ENCODE peak calls at places on chromosomes 2 and 18, in ten cellular contexts. R, V, W, N, O, J, Z, I, H and T are unnamed samples.

GRCh38 chr18:30134020-30134419 is 908.5 kb downstream of the DSC3 start:
- DNase-seq in R (no peak), V (no peak), W (no peak), N (no peak), O (no peak), J (no peak), Z (no peak), I (no peak), H (no peak), T (no peak)

GRCh38 chr2:8447610-8448221 is 234.1 kb upstream of the ID2 start:
- DNase-seq in R (no peak), V (no peak), W (no peak), N (no peak), O (no peak), J (no peak), Z (peak), I (no peak), H (no peak), T (no peak)

GRCh38 chr2:172082944-172083718 is 2.2 kb upstream of the DLX1 start:
- DNase-seq in R (no peak), V (no peak), W (no peak), N (no peak), O (no peak), J (peak), Z (no peak), I (no peak), H (peak), T (no peak)

GRCh38 chr2:162821718-162822117 is 16.8 kb downstream of the KCNH7 start:
- DNase-seq in R (no peak), V (no peak), W (no peak), N (no peak), O (no peak), J (no peak), Z (no peak), I (no peak), H (no peak), T (no peak)

GRCh38 chr2:11647834-11648600 is 22.0 kb downstream of the NTSR2 start:
- DNase-seq in R (no peak), V (no peak), W (no peak), N (no peak), O (no peak), J (no peak), Z (peak), I (no peak), H (no peak), T (no peak)

GRCh38 chr2:10835052-10835970 is 22.7 kb upstream of the PDIA6 start:
- DNase-seq in R (peak), V (no peak), W (peak), N (peak), O (peak), J (peak), Z (peak), I (no peak), H (peak), T (no peak)

GRCh38 chr2:189492451-189492850 is 51.2 kb downstream of the WDR75 start:
- DNase-seq in R (no peak), V (no peak), W (no peak), N (no peak), O (no peak), J (no peak), Z (no peak), I (no peak), H (no peak), T (no peak)

GRCh38 chr2:173764094-173764493 is 201.1 kb downstream of the SP3 start:
- DNase-seq in R (no peak), V (no peak), W (no peak), N (no peak), O (no peak), J (no peak), Z (no peak), I (no peak), H (no peak), T (no peak)

GRCh38 chr2:201680743-201681142 is 17.7 kb downstream of the MPP4 start:
- DNase-seq in R (no peak), V (no peak), W (peak), N (no peak), O (no peak), J (peak), Z (peak), I (no peak), H (peak), T (no peak)

GRCh38 chr2:88233216-88233615 is 63.1 kb downstream of the THNSL2 start:
- DNase-seq in R (no peak), V (no peak), W (no peak), N (no peak), O (no peak), J (no peak), Z (no peak), I (no peak), H (no peak), T (no peak)

GRCh38 chr2:46381263-46381849 is 84.1 kb downstream of the EPAS1 start:
- DNase-seq in R (no peak), V (no peak), W (no peak), N (no peak), O (no peak), J (no peak), Z (no peak), I (no peak), H (no peak), T (no peak)

GRCh38 chr18:76378526-76379215 is 116.4 kb downstream of the ZNF516 start:
- DNase-seq in R (no peak), V (no peak), W (no peak), N (no peak), O (no peak), J (no peak), Z (no peak), I (no peak), H (no peak), T (no peak)

GRCh38 chr2:235990344-235990743 is 177.8 kb downstream of the GBX2 start:
- DNase-seq in R (no peak), V (no peak), W (no peak), N (no peak), O (peak), J (no peak), Z (no peak), I (no peak), H (no peak), T (no peak)

GRCh38 chr2:220871909-220872308 is 700.2 kb downstream of the EPHA4 start:
- DNase-seq in R (no peak), V (no peak), W (no peak), N (no peak), O (no peak), J (no peak), Z (no peak), I (no peak), H (no peak), T (no peak)

GRCh38 chr2:147818741-147819140 is 26.1 kb upstream of the ACVR2A start:
- DNase-seq in R (no peak), V (no peak), W (no peak), N (no peak), O (no peak), J (no peak), Z (peak), I (no peak), H (no peak), T (no peak)

GRCh38 chr2:8581048-8581561 is 100.8 kb upstream of the ID2 start:
- DNase-seq in R (no peak), V (peak), W (peak), N (no peak), O (no peak), J (no peak), Z (no peak), I (no peak), H (no peak), T (no peak)

GRCh38 chr2:175147196-175147595 is 20.8 kb downstream of the ATF2 start:
- DNase-seq in R (no peak), V (no peak), W (no peak), N (no peak), O (no peak), J (no peak), Z (no peak), I (no peak), H (no peak), T (no peak)

GRCh38 chr2:159211447-159212396 is 74.8 kb downstream of the WDSUB1 start:
- DNase-seq in R (no peak), V (no peak), W (no peak), N (no peak), O (no peak), J (peak), Z (no peak), I (no peak), H (no peak), T (no peak)